ENCODE peak calls at places on chromosomes 4 and X, in six cellular contexts. N is cardiac fibroblast, F is AG04449, J is tibial artery, C is glomerular endothelial cell, O is GF-D8. M is an unnamed sample.

GRCh38 chr4:169404959-169405358 is 134.2 kb upstream of the SH3RF1 start:
- DNase-seq in N (peak), F (no peak), J (no peak), C (peak), O (no peak), M (no peak)

GRCh38 chrX:20253232-20253543 is 13.5 kb downstream of the RPS6KA3 start:
- DNase-seq in N (no peak), F (no peak), J (no peak), C (no peak), O (no peak), M (no peak)

GRCh38 chr4:111957131-111957530 is 188.1 kb upstream of the FAM241A start:
- DNase-seq in N (no peak), F (no peak), J (no peak), C (no peak), O (no peak), M (no peak)

GRCh38 chr4:122542411-122543236 is 78.2 kb downstream of the IL21 start:
- DNase-seq in N (peak), F (no peak), J (no peak), C (peak), O (no peak), M (no peak)

GRCh38 chr4:186621959-186622553 is 66.7 kb upstream of the MTNR1A start:
- DNase-seq in N (peak), F (peak), J (no peak), C (no peak), O (no peak), M (no peak)

GRCh38 chr4:8607603-8608481 is 15.3 kb downstream of the CPZ start:
- DNase-seq in N (no peak), F (no peak), J (no peak), C (no peak), O (no peak), M (no peak)

GRCh38 chr4:86155766-86156165 is 204.1 kb downstream of the MAPK10 start:
- DNase-seq in N (no peak), F (no peak), J (no peak), C (no peak), O (no peak), M (no peak)

GRCh38 chrX:15816886-15817285 is 26.6 kb downstream of the ZRSR2 start:
- DNase-seq in N (no peak), F (no peak), J (no peak), C (no peak), O (peak), M (no peak)

GRCh38 chr4:146235654-146236570 is 21.6 kb downstream of the REELD1 start:
- DNase-seq in N (peak), F (no peak), J (no peak), C (no peak), O (no peak), M (no peak)

GRCh38 chr4:78293841-78294301 is 236.7 kb downstream of the FRAS1 start:
- DNase-seq in N (peak), F (peak), J (no peak), C (no peak), O (no peak), M (no peak)

GRCh38 chrX:129790808-129791207 is 11.1 kb downstream of the SASH3 start:
- DNase-seq in N (no peak), F (no peak), J (no peak), C (no peak), O (no peak), M (no peak)

GRCh38 chr4:185820119-185821028 is 8.4 kb upstream of the SORBS2 start:
- DNase-seq in N (no peak), F (no peak), J (no peak), C (no peak), O (no peak), M (no peak)

GRCh38 chr4:53688186-53688790 is 97.0 kb upstream of the LNX1 start:
- DNase-seq in N (peak), F (peak), J (no peak), C (no peak), O (peak), M (peak)

GRCh38 chrX:56231706-56232105 is 450 bp upstream of the KLF8 start:
- DNase-seq in N (no peak), F (no peak), J (no peak), C (no peak), O (no peak), M (no peak)

GRCh38 chr4:1061747-1062146 is 50.3 kb downstream of the FGFRL1 start:
- DNase-seq in N (no peak), F (no peak), J (peak), C (no peak), O (no peak), M (no peak)

GRCh38 chr4:100290585-100290984 is 100.3 kb upstream of the DDIT4L start:
- DNase-seq in N (no peak), F (no peak), J (no peak), C (no peak), O (no peak), M (no peak)

GRCh38 chr4:87046111-87046510 is 111.3 kb downstream of the AFF1 start:
- DNase-seq in N (peak), F (no peak), J (no peak), C (no peak), O (peak), M (no peak)

GRCh38 chrX:108001218-108001814 is 19.1 kb upstream of the TEX13B start:
- DNase-seq in N (peak), F (no peak), J (no peak), C (no peak), O (no peak), M (no peak)

GRCh38 chr4:165709973-165710526 is 163.0 kb upstream of the TLL1 start:
- DNase-seq in N (no peak), F (no peak), J (no peak), C (no peak), O (no peak), M (no peak)

GRCh38 chr4:56681158-56681848 is at the start of gene HOPX:
- DNase-seq in N (peak), F (no peak), J (no peak), C (no peak), O (no peak), M (no peak)

GRCh38 chr4:55635760-55636621 is at the start of gene NMU:
- DNase-seq in N (peak), F (no peak), J (peak), C (no peak), O (no peak), M (no peak)

GRCh38 chr4:7933631-7934510 is 5.8 kb downstream of the AFAP1 start:
- DNase-seq in N (no peak), F (no peak), J (no peak), C (no peak), O (no peak), M (no peak)

GRCh38 chr4:11165052-11165451 is 263.6 kb downstream of the HS3ST1 start:
- DNase-seq in N (no peak), F (no peak), J (no peak), C (no peak), O (no peak), M (peak)

GRCh38 chr4:26122690-26123089 is 198.1 kb upstream of the RBPJ start:
- DNase-seq in N (no peak), F (no peak), J (no peak), C (no peak), O (no peak), M (no peak)

GRCh38 chr4:128310266-128310697 is 22.7 kb upstream of the PGRMC2 start:
- DNase-seq in N (peak), F (no peak), J (no peak), C (no peak), O (no peak), M (peak)

GRCh38 chr4:139902328-139903217 is 237.0 kb downstream of the MGST2 start:
- DNase-seq in N (no peak), F (no peak), J (no peak), C (no peak), O (no peak), M (no peak)

GRCh38 chr4:111475001-111475400 is 670.3 kb upstream of the FAM241A start:
- DNase-seq in N (peak), F (no peak), J (no peak), C (no peak), O (no peak), M (no peak)

GRCh38 chr4:7326306-7326692 is 108.4 kb downstream of the PSAPL1 start:
- DNase-seq in N (no peak), F (no peak), J (peak), C (no peak), O (no peak), M (no peak)

GRCh38 chrX:106932960-106933537 is 12.8 kb downstream of the CLDN2 start:
- DNase-seq in N (peak), F (no peak), J (no peak), C (no peak), O (no peak), M (peak)

GRCh38 chrX:151363316-151363715 is 33.7 kb upstream of the VMA21 start:
- DNase-seq in N (no peak), F (no peak), J (no peak), C (no peak), O (no peak), M (no peak)

GRCh38 chr4:129515356-129515755 is 419.4 kb downstream of the C4orf33 start:
- DNase-seq in N (no peak), F (no peak), J (no peak), C (peak), O (no peak), M (no peak)

GRCh38 chr4:94880976-94881375 is 123.2 kb downstream of the BMPR1B start:
- DNase-seq in N (no peak), F (no peak), J (no peak), C (no peak), O (no peak), M (no peak)

GRCh38 chr4:142778908-142779307 is 67.2 kb downstream of the INPP4B start:
- DNase-seq in N (peak), F (no peak), J (no peak), C (no peak), O (no peak), M (no peak)

GRCh38 chr4:143375326-143376073 is 38.8 kb downstream of the GAB1 start:
- DNase-seq in N (peak), F (no peak), J (no peak), C (no peak), O (no peak), M (peak)

GRCh38 chrX:53939127-53939526 is 105.1 kb downstream of the PHF8 start:
- DNase-seq in N (no peak), F (no peak), J (no peak), C (no peak), O (peak), M (no peak)